ENCODE peak calls at places on chromosomes 6 and 20, in five cellular contexts. T is activated T-cell treated with anti-CD3 and anti-CD28 coated beads for 24 hours, G is HEK293T, F is HS-27A, J is colonic mucosa. X is an unnamed sample.

GRCh38 chr6:32151885-32152311 is at the start of gene PRRT1:
- DNase-seq in T (no peak), G (no peak), F (no peak), J (no peak), X (no peak)

GRCh38 chr6:142863981-142864380 is 81.0 kb downstream of the HIVEP2 start:
- DNase-seq in T (no peak), G (no peak), F (no peak), J (no peak), X (no peak)

GRCh38 chr20:20593447-20594170 is 118.8 kb downstream of the RALGAPA2 start:
- DNase-seq in T (no peak), G (peak), F (peak), J (no peak), X (peak)

GRCh38 chr6:44558315-44559227 is 171.1 kb downstream of the CDC5L start:
- DNase-seq in T (no peak), G (no peak), F (no peak), J (no peak), X (no peak)

GRCh38 chr20:48956052-48956451 is 34.5 kb downstream of the ARFGEF2 start:
- DNase-seq in T (no peak), G (no peak), F (no peak), J (no peak), X (no peak)

GRCh38 chr6:45884336-45884735 is 131.3 kb downstream of the CLIC5 start:
- DNase-seq in T (no peak), G (no peak), F (no peak), J (no peak), X (no peak)

GRCh38 chr20:43507150-43508080 is at the start of gene L3MBTL1:
- DNase-seq in T (no peak), G (peak), F (no peak), J (peak), X (peak)

GRCh38 chr6:149445095-149445466 is 39.7 kb downstream of the ZC3H12D start:
- DNase-seq in T (no peak), G (no peak), F (no peak), J (no peak), X (no peak)

GRCh38 chr20:35305682-35306556 is 13.7 kb upstream of the FAM83C start:
- DNase-seq in T (peak), G (peak), F (peak), J (no peak), X (no peak)

GRCh38 chr20:35979528-35979927 is 11.1 kb downstream of the CNBD2 start:
- DNase-seq in T (no peak), G (no peak), F (no peak), J (no peak), X (no peak)

GRCh38 chr6:158648682-158649131 is 1.1 kb upstream of the SYTL3 start:
- DNase-seq in T (no peak), G (no peak), F (no peak), J (no peak), X (no peak)

GRCh38 chr6:79861023-79861422 is 86.3 kb downstream of the ELOVL4 start:
- DNase-seq in T (no peak), G (no peak), F (no peak), J (no peak), X (no peak)

GRCh38 chr6:159572344-159573120 is 120.5 kb downstream of the SOD2 start:
- DNase-seq in T (no peak), G (no peak), F (no peak), J (no peak), X (no peak)

GRCh38 chr6:113420290-113420689 is 436.9 kb upstream of the MARCKS start:
- DNase-seq in T (no peak), G (no peak), F (no peak), J (no peak), X (no peak)

GRCh38 chr6:77038801-77039200 is 424.5 kb downstream of the HTR1B start:
- DNase-seq in T (no peak), G (no peak), F (peak), J (no peak), X (no peak)

X was measured in HuH-7.